ENCODE peak calls at places on chromosomes 16 and 17, in four cellular contexts. Y is A549; R is activated CD8-positive, alpha-beta memory T cell treated with anti-CD3 and anti-CD28 coated beads, Interleukin-2, amount 10 ng/mL, durations not matched to agents 7 days and 5 days; P is Right ventricle myocardium superior. L is an unnamed sample.

GRCh38 chr17:75808549-75808904 is 23.9 kb downstream of the UNK start:
- ATAC-seq in Y (no peak), R (no peak), P (peak), L (no peak)

GRCh38 chr17:36721560-36722120 is 120.3 kb downstream of the MRM1 start:
- ATAC-seq in Y (no peak), R (peak), P (no peak), L (peak)

GRCh38 chr16:83771306-83771942 is 36.4 kb upstream of the HSBP1 start:
- ATAC-seq in Y (no peak), R (no peak), P (peak), L (no peak)

GRCh38 chr17:5826384-5826783 is 242.1 kb upstream of the NLRP1 start:
- ATAC-seq in Y (peak), R (no peak), P (no peak), L (no peak)

GRCh38 chr17:35428229-35428628 is 4.1 kb downstream of the SLFN12 start:
- ATAC-seq in Y (no peak), R (no peak), P (no peak), L (no peak)

GRCh38 chr17:6526362-6527152 is 29.8 kb downstream of the PITPNM3 start:
- ATAC-seq in Y (no peak), R (no peak), P (no peak), L (no peak)

GRCh38 chr16:31344712-31345111 is 10.3 kb upstream of the ITGAX start:
- ATAC-seq in Y (no peak), R (peak), P (no peak), L (peak)

GRCh38 chr17:40612510-40613244 is 34.9 kb downstream of the SMARCE1 start:
- ATAC-seq in Y (no peak), R (no peak), P (no peak), L (peak)

GRCh38 chr17:16527298-16527697 is 35.3 kb upstream of the LRRC75A start:
- ATAC-seq in Y (no peak), R (no peak), P (no peak), L (no peak)

GRCh38 chr17:40331743-40332641 is 23.0 kb downstream of the RARA start:
- ATAC-seq in Y (peak), R (no peak), P (peak), L (no peak)

GRCh38 chr16:81846105-81846504 is 67.0 kb downstream of the PLCG2 start:
- ATAC-seq in Y (peak), R (no peak), P (no peak), L (no peak)

GRCh38 chr17:38322156-38322779 is 21.5 kb downstream of the GPR179 start:
- ATAC-seq in Y (peak), R (peak), P (peak), L (peak)

GRCh38 chr16:85348921-85349334 is 236.7 kb upstream of the CIBAR2 start:
- ATAC-seq in Y (no peak), R (no peak), P (no peak), L (no peak)

GRCh38 chr17:39239640-39240314 is 14.0 kb upstream of the STAC2 start:
- ATAC-seq in Y (peak), R (peak), P (peak), L (peak)

GRCh38 chr17:57413848-57414651 is 157.7 kb downstream of the MSI2 start:
- ATAC-seq in Y (peak), R (no peak), P (no peak), L (no peak)

GRCh38 chr17:17108681-17109049 is 66.4 kb downstream of the MPRIP start:
- ATAC-seq in Y (peak), R (no peak), P (peak), L (no peak)

GRCh38 chr17:38539386-38539785 is 66.4 kb downstream of the SRCIN1 start:
- ATAC-seq in Y (no peak), R (no peak), P (no peak), L (no peak)

GRCh38 chr17:29384901-29385300 is 5.3 kb upstream of the TAOK1 start:
- ATAC-seq in Y (peak), R (no peak), P (no peak), L (no peak)

GRCh38 chr16:8575399-8575798 is 14.9 kb downstream of the TMEM114 start:
- ATAC-seq in Y (no peak), R (no peak), P (no peak), L (no peak)

GRCh38 chr17:74448774-74449173 is 16.9 kb downstream of the GPRC5C start:
- ATAC-seq in Y (no peak), R (no peak), P (no peak), L (no peak)

GRCh38 chr17:10550014-10550413 is 556 bp upstream of the MYH2 start:
- ATAC-seq in Y (no peak), R (no peak), P (no peak), L (no peak)

GRCh38 chr17:164536-165235 is 16.8 kb downstream of the DOC2B start:
- ATAC-seq in Y (peak), R (peak), P (peak), L (peak)

GRCh38 chr16:23348579-23349469 is 46.7 kb downstream of the SCNN1B start:
- ATAC-seq in Y (peak), R (no peak), P (no peak), L (no peak)

GRCh38 chr16:64391009-64391663 is 730.7 kb downstream of the CDH11 start:
- ATAC-seq in Y (peak), R (no peak), P (no peak), L (no peak)

GRCh38 chr16:65414284-65414984 is 292.6 kb upstream of the CDH11 start:
- ATAC-seq in Y (no peak), R (no peak), P (no peak), L (no peak)

GRCh38 chr17:32331243-32332040 is 10.5 kb downstream of the C17orf75 start:
- ATAC-seq in Y (no peak), R (peak), P (no peak), L (peak)

GRCh38 chr16:29644338-29644857 is 18.6 kb upstream of the SPN start:
- ATAC-seq in Y (no peak), R (no peak), P (no peak), L (peak)

GRCh38 chr16:24382929-24383328 is 126.8 kb downstream of the CACNG3 start:
- ATAC-seq in Y (no peak), R (no peak), P (no peak), L (no peak)

GRCh38 chr16:49859139-49859947 is 3.4 kb upstream of the ZNF423 start:
- ATAC-seq in Y (no peak), R (no peak), P (peak), L (no peak)

GRCh38 chr16:79013004-79013403 is 587.5 kb downstream of the MAF start:
- ATAC-seq in Y (peak), R (peak), P (no peak), L (peak)

GRCh38 chr17:2049333-2050245 is 5.3 kb upstream of the HIC1 start:
- ATAC-seq in Y (peak), R (peak), P (peak), L (peak)

GRCh38 chr16:49112754-49113153 is 168.9 kb downstream of the CBLN1 start:
- ATAC-seq in Y (no peak), R (no peak), P (peak), L (no peak)

GRCh38 chr16:79628501-79628975 is 28.0 kb upstream of the MAF start:
- ATAC-seq in Y (no peak), R (peak), P (no peak), L (peak)

GRCh38 chr17:4942760-4943508 is 2.9 kb downstream of the RNF167 start:
- ATAC-seq in Y (no peak), R (no peak), P (no peak), L (no peak)

GRCh38 chr17:38815576-38816193 is 9.4 kb downstream of the CWC25 start:
- ATAC-seq in Y (peak), R (peak), P (no peak), L (peak)

GRCh38 chr17:31061678-31062077 is 33.1 kb upstream of the NF1 start:
- ATAC-seq in Y (peak), R (peak), P (no peak), L (peak)

GRCh38 chr16:85850344-85850880 is 48.5 kb upstream of the IRF8 start:
- ATAC-seq in Y (no peak), R (no peak), P (no peak), L (no peak)

GRCh38 chr16:69040144-69040909 is 65.1 kb upstream of the HAS3 start:
- ATAC-seq in Y (peak), R (no peak), P (no peak), L (no peak)

GRCh38 chr17:20968913-20969616 is 73.7 kb downstream of the USP22 start:
- ATAC-seq in Y (no peak), R (no peak), P (no peak), L (no peak)

L was measured in activated T-helper 17 cell treated with anti-CD3 and anti-CD28 coated beads, Interleukin-2, amount 50 U/mL, for 72 hours.